ENCODE peak calls at places on chromosome 20, in seven cellular contexts. F is NCI-H1105; S is stimulated activated CD8-positive, alpha-beta memory T cell treated with anti-CD3 and anti-CD28 coated beads, Interleukin-2, amount 100 ng/mL, for 1 hour; K is ecto neural progenitor cell; M is GM10248; P is fibroblast of mammary gland; J is Kasumi-1. B is an unnamed sample.
A peak's percentile ranks its signal among the peaks of the same experiment; 100 is the strongest.

GRCh38 chr20:51280047-51280446 is 257.1 kb upstream of the KCNG1 start:
- DNase-seq in S (no peak), F (no peak), P (no peak), M (no peak), K (no peak), J (no peak), B (no peak)

GRCh38 chr20:3312940-3313656 is 74.1 kb upstream of the SLC4A11 start:
- DNase-seq in J (no peak), S (no peak), K (no peak), P (peak; percentile 44), F (no peak), M (no peak), B (no peak)

GRCh38 chr20:60262967-60263603 is 304.9 kb downstream of the CDH26 start:
- DNase-seq in S (peak; percentile 23), F (no peak), J (peak; percentile 31), K (no peak), M (peak; percentile 70), P (peak; percentile 27), B (no peak)

GRCh38 chr20:35617397-35618031 is 1.9 kb downstream of the SPAG4 start:
- DNase-seq in P (peak; percentile 58), F (peak; percentile 78), S (no peak), K (peak; percentile 76), J (peak; percentile 25), M (peak; percentile 67), B (peak; percentile 14)

GRCh38 chr20:51528263-51529026 is 14.1 kb downstream of the NFATC2 start:
- DNase-seq in J (no peak), M (no peak), P (no peak), K (no peak), S (no peak), F (no peak), B (no peak)

GRCh38 chr20:59131541-59132285 is 31.9 kb upstream of the ZNF831 start:
- DNase-seq in J (no peak), F (no peak), M (no peak), K (no peak), P (no peak), S (no peak), B (no peak)

GRCh38 chr20:40257763-40258162 is 431.3 kb downstream of the MAFB start:
- DNase-seq in K (no peak), P (no peak), J (no peak), S (no peak), F (no peak), M (no peak), B (no peak)

GRCh38 chr20:19888269-19888669 is 128.9 kb upstream of the NAA20 start:
- DNase-seq in M (no peak), P (no peak), K (no peak), S (no peak), F (peak; percentile 78), J (no peak), B (no peak)

GRCh38 chr20:8670900-8671229 is 398.0 kb upstream of the PLCB4 start:
- DNase-seq in F (no peak), K (no peak), S (no peak), J (no peak), P (peak; percentile 49), M (no peak), B (no peak)

GRCh38 chr20:2164966-2165365 is 63.3 kb downstream of the STK35 start:
- DNase-seq in K (no peak), S (no peak), P (no peak), J (no peak), F (no peak), M (no peak), B (no peak)

GRCh38 chr20:46715292-46715756 is 5.9 kb downstream of the SLC2A10 start:
- DNase-seq in F (no peak), K (no peak), S (no peak), M (no peak), P (peak; percentile 88), J (no peak), B (no peak)

GRCh38 chr20:21519136-21519584 is 5.3 kb upstream of the NKX2-2 start:
- DNase-seq in F (peak; percentile 57), P (no peak), M (no peak), J (no peak), K (no peak), S (no peak), B (no peak)

GRCh38 chr20:21503345-21503744 is 10.5 kb downstream of the NKX2-2 start:
- DNase-seq in S (no peak), K (no peak), M (peak; percentile 76), J (no peak), P (peak; percentile 40), F (no peak), B (no peak)

GRCh38 chr20:20528896-20529295 is 161.0 kb downstream of the INSM1 start:
- DNase-seq in P (no peak), K (no peak), M (no peak), F (no peak), S (no peak), J (no peak), B (no peak)

GRCh38 chr20:9119776-9120175 is 50.9 kb downstream of the PLCB4 start:
- DNase-seq in F (peak; percentile 62), M (no peak), J (peak; percentile 18), P (no peak), K (no peak), S (no peak), B (no peak)

GRCh38 chr20:48651271-48651670 is 176.5 kb downstream of the PREX1 start:
- DNase-seq in P (no peak), K (no peak), M (no peak), J (no peak), F (no peak), S (no peak), B (no peak)

GRCh38 chr20:44624743-44625271 is 26.7 kb downstream of the ADA start:
- DNase-seq in P (no peak), M (no peak), J (no peak), S (no peak), F (no peak), K (no peak), B (no peak)

GRCh38 chr20:50267041-50267865 is 76.6 kb downstream of the CEBPB start:
- DNase-seq in P (peak; percentile 89), M (no peak), S (no peak), F (peak; percentile 72), J (no peak), K (no peak), B (no peak)

GRCh38 chr20:45857836-45858250 is 429 bp downstream of the ZSWIM3 start:
- DNase-seq in F (no peak), S (no peak), K (no peak), J (no peak), M (peak; percentile 81), P (no peak), B (no peak)

GRCh38 chr20:50216543-50217206 is 26.0 kb downstream of the CEBPB start:
- DNase-seq in M (no peak), K (no peak), F (no peak), S (no peak), P (no peak), J (no peak), B (no peak)

GRCh38 chr20:539848-540247 is 3.7 kb downstream of the CSNK2A1 start:
- DNase-seq in J (peak; percentile 9), M (no peak), S (no peak), F (no peak), P (peak; percentile 70), K (peak; percentile 25), B (no peak)

GRCh38 chr20:34528921-34529297 is 12.7 kb downstream of the DYNLRB1 start:
- DNase-seq in F (no peak), M (no peak), P (no peak), J (no peak), S (no peak), K (no peak), B (no peak)

GRCh38 chr20:61373055-61373399 is 121.0 kb downstream of the CDH4 start:
- DNase-seq in J (no peak), S (no peak), K (no peak), M (no peak), F (no peak), P (no peak), B (no peak)

GRCh38 chr20:15491564-15491963 is 1081.7 kb downstream of the KIF16B start:
- DNase-seq in P (no peak), J (peak; percentile 26), F (no peak), M (no peak), K (no peak), S (no peak), B (no peak)